ENCODE peak calls at places on chromosomes 7 and 10, in six cellular contexts. J, O, G, E, R and Q are unnamed samples.

GRCh38 chr7:48887500-48887899 is 36.8 kb upstream of the CDC14C start:
- DNase-seq in J (no peak), O (no peak), E (no peak), G (no peak), R (peak), Q (peak)

GRCh38 chr10:31961675-31962074 is 33.0 kb upstream of the ARHGAP12 start:
- DNase-seq in R (peak), G (no peak), E (peak), J (no peak), O (peak), Q (peak)

GRCh38 chr7:107937514-107937913 is 46.5 kb downstream of the DLD start:
- DNase-seq in R (no peak), O (no peak), E (no peak), G (no peak), J (no peak), Q (peak)

GRCh38 chr10:50621981-50622496 is 1.7 kb downstream of the SGMS1 start:
- DNase-seq in J (peak), G (peak), R (peak), E (peak), O (peak), Q (peak)

GRCh38 chr7:128112018-128112780 is 81.0 kb upstream of the LRRC4 start:
- DNase-seq in R (no peak), O (no peak), G (no peak), E (peak), J (no peak), Q (no peak)

GRCh38 chr7:79458796-79459195 is 5.3 kb upstream of the MAGI2 start:
- DNase-seq in R (no peak), E (no peak), J (no peak), O (no peak), G (no peak), Q (no peak)

GRCh38 chr10:96642973-96643372 is 56.2 kb upstream of the TM9SF3 start:
- DNase-seq in G (peak), J (peak), O (no peak), R (no peak), E (peak), Q (peak)

GRCh38 chr7:139317954-139318505 is 23.1 kb upstream of the FMC1 start:
- DNase-seq in E (no peak), O (no peak), R (no peak), J (no peak), G (no peak), Q (no peak)

GRCh38 chr7:54858008-54858692 is 99.1 kb upstream of the SEC61G start:
- DNase-seq in R (no peak), J (no peak), G (no peak), O (no peak), E (no peak), Q (peak)

GRCh38 chr7:146146866-146147265 is 30.3 kb downstream of the CNTNAP2 start:
- DNase-seq in G (no peak), J (no peak), O (peak), E (no peak), R (peak), Q (no peak)

GRCh38 chr7:104528142-104528541 is 199.7 kb downstream of the LHFPL3 start:
- DNase-seq in O (no peak), G (no peak), R (no peak), E (no peak), J (no peak), Q (no peak)

GRCh38 chr7:73341877-73342276 is 13.9 kb downstream of the FKBP6 start:
- DNase-seq in J (no peak), O (no peak), R (peak), E (peak), G (no peak), Q (peak)

GRCh38 chr10:79051766-79052165 is 17.0 kb upstream of the ZMIZ1 start:
- DNase-seq in R (no peak), E (no peak), G (no peak), O (no peak), J (no peak), Q (no peak)

GRCh38 chr7:130207642-130208041 is at the start of gene SSMEM1:
- DNase-seq in O (peak), E (peak), J (no peak), R (peak), G (no peak), Q (peak)

GRCh38 chr10:133043541-133044225 is 44.0 kb upstream of the ADGRA1 start:
- DNase-seq in R (no peak), J (no peak), G (no peak), O (no peak), E (no peak), Q (no peak)

GRCh38 chr7:11170863-11171568 is 197.3 kb downstream of the PHF14 start:
- DNase-seq in G (no peak), E (no peak), R (no peak), O (no peak), J (no peak), Q (peak)

GRCh38 chr7:11171569-11172192 is 198.0 kb downstream of the PHF14 start:
- DNase-seq in O (no peak), J (no peak), R (no peak), E (no peak), G (no peak), Q (no peak)

GRCh38 chr7:11166051-11166450 is 192.4 kb downstream of the PHF14 start:
- DNase-seq in G (no peak), J (no peak), E (no peak), O (no peak), R (no peak), Q (no peak)

GRCh38 chr7:11170160-11170559 is 196.5 kb downstream of the PHF14 start:
- DNase-seq in O (no peak), J (no peak), R (no peak), E (no peak), G (no peak), Q (no peak)

DNA sequence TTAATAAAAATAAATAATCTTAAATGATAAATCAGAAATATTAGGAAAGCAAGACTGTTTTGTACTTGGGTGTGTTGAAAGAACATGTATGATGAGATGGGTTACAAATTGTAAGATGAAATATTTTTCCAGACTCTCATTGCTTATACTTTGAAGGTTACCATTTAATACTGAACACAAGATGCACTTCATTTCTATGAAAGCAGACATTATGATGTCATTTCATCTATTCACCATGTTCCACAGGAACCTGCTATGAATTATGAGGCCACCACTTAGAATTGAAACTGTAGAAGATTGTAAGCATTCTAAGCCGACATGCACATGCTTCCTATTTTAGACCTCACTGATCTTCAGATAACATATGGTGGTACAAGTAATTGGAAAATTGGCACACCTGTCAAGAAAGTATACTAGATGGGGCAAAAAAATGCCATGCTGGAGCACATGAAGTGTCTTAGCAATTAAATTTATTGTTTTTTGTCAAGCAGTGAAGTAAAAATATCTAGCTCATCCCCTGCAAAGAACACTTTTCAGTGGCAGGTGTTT is 195.0 kb downstream of the PHF14 start:
- DNase-seq in G (no peak), O (no peak), E (no peak), J (no peak), R (no peak), Q (no peak)
- H3K4me3 ChIP-seq in G (no peak), O (no peak), E (no peak), J (no peak), R (no peak), Q (no peak)

DNA sequence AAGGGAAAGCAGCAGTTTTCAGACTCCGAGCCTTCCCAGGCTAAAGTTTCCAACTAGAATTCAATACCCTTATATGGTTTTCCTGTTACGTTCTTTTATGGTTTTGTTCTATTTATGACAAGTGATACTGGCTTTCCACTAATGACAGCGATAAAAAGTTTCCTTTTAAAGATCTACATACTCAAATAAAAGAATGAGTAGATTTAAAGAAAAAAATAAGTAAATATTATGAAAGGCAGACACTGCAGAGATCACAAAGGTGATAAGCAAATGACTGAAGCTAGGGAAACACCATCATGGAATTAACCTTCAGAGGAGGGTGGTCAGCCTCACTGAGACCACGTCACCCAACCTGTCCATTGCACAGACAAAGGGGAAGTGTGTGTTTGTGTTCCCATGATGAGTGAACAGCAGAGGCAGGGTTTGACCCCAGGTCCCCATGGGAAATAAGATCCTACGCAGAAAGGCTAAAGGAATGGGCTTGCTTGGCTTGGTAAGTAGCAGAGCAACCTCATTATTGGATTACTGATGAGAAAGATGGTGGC is 4.0 kb downstream of the VSIR start:
- DNase-seq in R (no peak), E (peak), G (no peak), O (no peak), J (no peak), Q (no peak)
- H3K4me3 ChIP-seq in R (peak), E (peak), G (no peak), O (no peak), J (peak), Q (no peak)

GRCh38 chr7:114620208-114620607 is 205.6 kb downstream of the FOXP2 start:
- DNase-seq in R (no peak), J (no peak), E (no peak), G (no peak), O (no peak), Q (no peak)
- H3K4me3 ChIP-seq in R (no peak), J (no peak), E (no peak), G (no peak), O (no peak), Q (no peak)

GRCh38 chr7:2112261-2113203 is 120.2 kb downstream of the MAD1L1 start:
- DNase-seq in R (no peak), O (no peak), J (no peak), E (no peak), G (no peak), Q (no peak)
- H3K4me3 ChIP-seq in R (no peak), O (no peak), J (peak), E (no peak), G (no peak), Q (no peak)

DNA sequence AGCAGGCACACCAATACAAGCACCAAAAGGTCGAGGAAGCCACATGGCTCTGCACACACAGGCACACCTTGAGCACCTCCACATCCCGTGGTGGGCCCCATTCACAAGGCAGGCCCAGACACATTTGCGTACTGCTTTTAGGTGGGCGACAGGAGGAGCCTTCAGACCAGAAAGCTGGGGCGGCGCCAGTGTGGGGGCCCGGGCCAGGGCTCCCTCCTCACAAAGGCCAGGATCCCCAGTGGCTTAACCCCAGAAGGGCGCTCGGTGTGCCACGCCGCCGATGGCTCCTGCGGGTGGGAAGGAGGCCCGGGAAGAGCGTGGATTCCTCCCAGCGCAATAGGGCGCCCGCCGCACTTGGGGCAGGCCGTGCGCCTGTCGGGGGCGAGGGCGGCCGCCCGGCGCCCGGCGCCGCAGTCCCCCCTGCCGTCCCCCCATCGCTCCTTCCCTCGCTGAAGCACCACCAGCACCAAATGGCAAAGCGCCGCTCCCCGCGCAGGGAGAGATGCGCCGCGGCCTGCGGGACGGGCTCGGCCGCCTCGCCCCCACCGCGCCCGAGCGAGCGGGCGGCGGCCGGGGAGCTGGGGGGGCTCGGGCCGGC is 2.9 kb upstream of the SMARCD3 start:
- DNase-seq in G (peak), E (no peak), J (peak), R (peak), O (no peak), Q (peak)
- H3K4me3 ChIP-seq in G (peak), E (no peak), J (peak), R (no peak), O (peak), Q (peak)

GRCh38 chr7:70620333-70621055 is 511.4 kb upstream of the GALNT17 start:
- DNase-seq in R (no peak), E (no peak), J (no peak), G (no peak), O (no peak), Q (no peak)
- H3K4me3 ChIP-seq in R (no peak), E (no peak), J (no peak), G (no peak), O (no peak), Q (no peak)

DNA sequence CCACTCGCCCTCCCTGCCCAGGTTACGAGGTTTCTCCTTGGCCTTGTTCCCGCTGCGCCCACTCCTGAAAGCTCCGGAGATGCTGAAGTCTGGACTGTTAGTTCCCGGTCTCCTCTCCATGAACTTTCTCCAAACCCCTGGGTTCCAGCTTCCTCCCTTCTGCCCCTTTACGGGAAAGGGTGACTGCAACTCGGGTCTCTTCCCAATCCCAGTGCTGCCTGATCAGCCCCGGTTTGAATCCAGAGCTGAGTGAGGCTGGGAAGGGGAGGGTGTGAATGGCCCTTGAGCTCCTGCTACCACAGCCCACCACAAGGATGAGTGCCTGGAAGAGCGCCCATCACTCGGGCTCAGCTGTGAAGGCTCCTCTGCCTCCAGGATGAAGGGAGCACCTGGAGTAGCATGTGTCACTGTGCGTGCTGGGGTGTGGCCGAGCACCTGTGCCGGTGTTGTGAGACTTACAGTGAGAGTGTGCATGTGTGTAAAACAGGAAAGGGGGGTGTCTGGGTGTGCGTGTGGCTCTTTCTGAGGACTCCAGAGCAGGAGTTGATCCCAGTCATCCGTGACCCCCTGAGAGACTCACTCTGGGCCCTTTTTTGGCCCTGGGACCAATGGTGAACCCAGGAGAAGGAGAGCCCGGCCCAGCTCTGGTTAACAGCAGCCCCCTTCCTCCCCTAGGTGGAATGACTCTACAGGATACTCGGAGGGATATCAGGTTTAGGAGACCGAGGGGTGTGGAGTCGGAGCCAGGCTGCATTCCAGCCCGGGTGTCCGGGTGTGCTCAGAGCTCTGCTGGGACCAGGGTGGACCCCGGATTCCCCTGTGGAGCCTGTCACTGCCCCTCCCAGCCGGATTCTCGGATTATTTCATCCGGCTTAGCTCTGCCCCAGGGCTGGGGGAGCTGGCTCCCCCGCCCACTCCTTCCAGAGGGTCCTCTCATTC is 1.1 kb upstream of the ZNF467 start:
- DNase-seq in R (no peak), J (no peak), G (no peak), E (no peak), O (no peak), Q (peak)
- H3K4me3 ChIP-seq in R (no peak), J (no peak), G (no peak), E (no peak), O (no peak), Q (no peak)